ENCODE peak calls at places on chromosome 18, in four cellular contexts. One of them, this sample, is unnamed.

GRCh38 chr18:30945769-30946168 is 96.8 kb downstream of the DSC3 start:
- DNase-seq in WERI-Rb-1: no peak
- DNase-seq in fibroblast of pulmonary artery: no peak
- DNase-seq in fibroblast of villous mesenchyme: no peak
- DNase-seq in this sample: no peak

GRCh38 chr18:40524881-40525280 is 1430.2 kb upstream of the PIK3C3 start:
- DNase-seq in WERI-Rb-1: no peak
- DNase-seq in fibroblast of pulmonary artery: no peak
- DNase-seq in fibroblast of villous mesenchyme: no peak
- DNase-seq in this sample: no peak

GRCh38 chr18:71374294-71374693 is 1085.4 kb downstream of the SOCS6 start:
- DNase-seq in WERI-Rb-1: no peak
- DNase-seq in fibroblast of pulmonary artery: peak
- DNase-seq in fibroblast of villous mesenchyme: no peak
- DNase-seq in this sample: no peak

GRCh38 chr18:49029628-49030027 is 78.9 kb upstream of the SMAD7 start:
- DNase-seq in WERI-Rb-1: no peak
- DNase-seq in fibroblast of pulmonary artery: no peak
- DNase-seq in fibroblast of villous mesenchyme: no peak
- DNase-seq in this sample: no peak

GRCh38 chr18:46660955-46661749 is 4.1 kb upstream of the LOXHD1 start:
- DNase-seq in WERI-Rb-1: peak
- DNase-seq in fibroblast of pulmonary artery: peak
- DNase-seq in fibroblast of villous mesenchyme: peak
- DNase-seq in this sample: peak

GRCh38 chr18:48803951-48804855 is 146.6 kb downstream of the SMAD7 start:
- DNase-seq in WERI-Rb-1: peak
- DNase-seq in fibroblast of pulmonary artery: no peak
- DNase-seq in fibroblast of villous mesenchyme: no peak
- DNase-seq in this sample: no peak

GRCh38 chr18:61666876-61667590 is 225.8 kb downstream of the RNF152 start:
- DNase-seq in WERI-Rb-1: no peak
- DNase-seq in fibroblast of pulmonary artery: no peak
- DNase-seq in fibroblast of villous mesenchyme: no peak
- DNase-seq in this sample: no peak

GRCh38 chr18:9475643-9476580 is 599 bp downstream of the RALBP1 start:
- DNase-seq in WERI-Rb-1: no peak
- DNase-seq in fibroblast of pulmonary artery: peak
- DNase-seq in fibroblast of villous mesenchyme: peak
- DNase-seq in this sample: peak

GRCh38 chr18:23515911-23516546 is 12.7 kb downstream of the RMC1 start:
- DNase-seq in WERI-Rb-1: peak
- DNase-seq in fibroblast of pulmonary artery: peak
- DNase-seq in fibroblast of villous mesenchyme: peak
- DNase-seq in this sample: peak

GRCh38 chr18:59733411-59733810 is 36.2 kb upstream of the CCBE1 start:
- DNase-seq in WERI-Rb-1: no peak
- DNase-seq in fibroblast of pulmonary artery: no peak
- DNase-seq in fibroblast of villous mesenchyme: peak
- DNase-seq in this sample: no peak

GRCh38 chr18:39053569-39053968 is 1488.0 kb upstream of the CELF4 start:
- DNase-seq in WERI-Rb-1: no peak
- DNase-seq in fibroblast of pulmonary artery: no peak
- DNase-seq in fibroblast of villous mesenchyme: no peak
- DNase-seq in this sample: no peak

GRCh38 chr18:67496469-67496868 is 20.1 kb downstream of the DSEL start:
- DNase-seq in WERI-Rb-1: no peak
- DNase-seq in fibroblast of pulmonary artery: no peak
- DNase-seq in fibroblast of villous mesenchyme: no peak
- DNase-seq in this sample: no peak

GRCh38 chr18:47912794-47913594 is 17.5 kb downstream of the SMAD2 start:
- DNase-seq in WERI-Rb-1: peak
- DNase-seq in fibroblast of pulmonary artery: no peak
- DNase-seq in fibroblast of villous mesenchyme: peak
- DNase-seq in this sample: peak

GRCh38 chr18:11523809-11524208 is 85.6 kb upstream of the SLC35G4 start:
- DNase-seq in WERI-Rb-1: no peak
- DNase-seq in fibroblast of pulmonary artery: no peak
- DNase-seq in fibroblast of villous mesenchyme: no peak
- DNase-seq in this sample: no peak

GRCh38 chr18:3596324-3597158 is 146.6 kb downstream of the TGIF1 start:
- DNase-seq in WERI-Rb-1: peak
- DNase-seq in fibroblast of pulmonary artery: peak
- DNase-seq in fibroblast of villous mesenchyme: peak
- DNase-seq in this sample: peak

GRCh38 chr18:9661564-9661963 is 46.5 kb upstream of the RAB31 start:
- DNase-seq in WERI-Rb-1: no peak
- DNase-seq in fibroblast of pulmonary artery: no peak
- DNase-seq in fibroblast of villous mesenchyme: peak
- DNase-seq in this sample: peak

GRCh38 chr18:55089595-55089994 is 130.3 kb upstream of the CCDC68 start:
- DNase-seq in WERI-Rb-1: no peak
- DNase-seq in fibroblast of pulmonary artery: no peak
- DNase-seq in fibroblast of villous mesenchyme: no peak
- DNase-seq in this sample: no peak

GRCh38 chr18:1848716-1849115 is 722.6 kb downstream of the METTL4 start:
- DNase-seq in WERI-Rb-1: no peak
- DNase-seq in fibroblast of pulmonary artery: no peak
- DNase-seq in fibroblast of villous mesenchyme: no peak
- DNase-seq in this sample: no peak

GRCh38 chr18:8795586-8795985 is 90.2 kb downstream of the MTCL1 start:
- DNase-seq in WERI-Rb-1: no peak
- DNase-seq in fibroblast of pulmonary artery: no peak
- DNase-seq in fibroblast of villous mesenchyme: no peak
- DNase-seq in this sample: no peak

GRCh38 chr18:6961331-6961730 is 156.3 kb downstream of the LAMA1 start:
- DNase-seq in WERI-Rb-1: no peak
- DNase-seq in fibroblast of pulmonary artery: no peak
- DNase-seq in fibroblast of villous mesenchyme: no peak
- DNase-seq in this sample: no peak

GRCh38 chr18:6962571-6963451 is 154.8 kb downstream of the LAMA1 start:
- DNase-seq in WERI-Rb-1: no peak
- DNase-seq in fibroblast of pulmonary artery: no peak
- DNase-seq in fibroblast of villous mesenchyme: no peak
- DNase-seq in this sample: no peak

GRCh38 chr18:6959110-6959509 is 158.5 kb downstream of the LAMA1 start:
- DNase-seq in WERI-Rb-1: no peak
- DNase-seq in fibroblast of pulmonary artery: no peak
- DNase-seq in fibroblast of villous mesenchyme: no peak
- DNase-seq in this sample: no peak

GRCh38 chr18:6960656-6961055 is 156.9 kb downstream of the LAMA1 start:
- DNase-seq in WERI-Rb-1: no peak
- DNase-seq in fibroblast of pulmonary artery: peak
- DNase-seq in fibroblast of villous mesenchyme: peak
- DNase-seq in this sample: peak

DNA sequence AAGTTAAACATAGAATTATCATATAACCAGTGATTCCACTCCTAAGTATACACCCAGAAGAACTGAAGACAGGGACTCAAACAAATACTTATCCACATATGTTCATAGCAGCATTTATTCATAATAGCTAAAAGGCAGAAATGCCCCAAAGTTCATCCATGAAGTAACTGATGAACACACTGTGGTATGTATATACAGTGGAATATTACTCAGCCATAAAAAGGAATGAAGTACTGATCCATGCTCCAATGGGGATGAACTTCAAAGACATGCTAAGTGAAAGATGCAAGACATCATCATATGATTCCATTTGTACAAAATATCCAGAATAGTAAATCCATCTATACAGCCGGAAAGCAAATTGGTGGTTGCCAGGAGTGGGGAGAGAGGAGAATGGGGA is 157.5 kb downstream of the LAMA1 start:
- DNase-seq in WERI-Rb-1: no peak
- DNase-seq in fibroblast of pulmonary artery: no peak
- DNase-seq in fibroblast of villous mesenchyme: no peak
- DNase-seq in this sample: no peak
- TF ChIP-seq CTCF in WERI-Rb-1: no peak
- TF ChIP-seq CTCF in fibroblast of pulmonary artery: no peak
- TF ChIP-seq CTCF in fibroblast of villous mesenchyme: no peak
- TF ChIP-seq CTCF in this sample: no peak

GRCh38 chr18:22466608-22467390 is 49.1 kb upstream of the CTAGE1 start:
- DNase-seq in WERI-Rb-1: no peak
- DNase-seq in fibroblast of pulmonary artery: peak
- DNase-seq in fibroblast of villous mesenchyme: peak
- DNase-seq in this sample: peak
- H3K4me3 ChIP-seq in WERI-Rb-1: no peak
- H3K4me3 ChIP-seq in fibroblast of pulmonary artery: no peak
- H3K4me3 ChIP-seq in fibroblast of villous mesenchyme: no peak
- H3K4me3 ChIP-seq in this sample: no peak

DNA sequence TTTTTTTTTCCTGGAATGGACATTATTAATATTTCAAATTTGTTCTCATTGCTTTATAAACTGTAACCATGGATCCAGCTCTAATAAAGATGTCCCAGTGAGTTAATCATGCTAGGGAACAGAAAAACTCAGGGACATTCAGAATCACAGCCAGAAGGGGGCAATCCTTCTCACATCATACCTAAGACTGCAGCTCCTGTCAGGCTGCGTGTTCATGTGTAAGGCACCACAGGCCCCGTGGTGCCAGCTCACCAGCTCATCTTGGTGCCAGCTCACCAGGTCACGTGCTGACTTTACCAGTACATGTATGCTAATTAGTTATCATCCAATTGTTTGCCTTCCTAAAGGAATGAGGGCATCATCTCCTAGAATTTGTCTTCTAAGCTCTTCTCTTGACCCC is 84.7 kb upstream of the NEDD4L start:
- DNase-seq in WERI-Rb-1: peak
- DNase-seq in fibroblast of pulmonary artery: peak
- DNase-seq in fibroblast of villous mesenchyme: peak
- DNase-seq in this sample: peak
- TF ChIP-seq CTCF in WERI-Rb-1: peak
- TF ChIP-seq CTCF in fibroblast of pulmonary artery: peak
- TF ChIP-seq CTCF in fibroblast of villous mesenchyme: peak
- TF ChIP-seq CTCF in this sample: peak

GRCh38 chr18:5546660-5547059 is 2.9 kb upstream of the EPB41L3 start:
- DNase-seq in WERI-Rb-1: peak
- DNase-seq in fibroblast of pulmonary artery: peak
- DNase-seq in fibroblast of villous mesenchyme: peak
- DNase-seq in this sample: peak

GRCh38 chr18:5538541-5538940 is 5.3 kb downstream of the EPB41L3 start:
- DNase-seq in WERI-Rb-1: no peak
- DNase-seq in fibroblast of pulmonary artery: no peak
- DNase-seq in fibroblast of villous mesenchyme: no peak
- DNase-seq in this sample: no peak

GRCh38 chr18:5542393-5543035 is 1.3 kb downstream of the EPB41L3 start:
- DNase-seq in WERI-Rb-1: peak
- DNase-seq in fibroblast of pulmonary artery: no peak
- DNase-seq in fibroblast of villous mesenchyme: no peak
- DNase-seq in this sample: peak

GRCh38 chr18:5543036-5543671 is 643 bp downstream of the EPB41L3 start:
- DNase-seq in WERI-Rb-1: peak
- DNase-seq in fibroblast of pulmonary artery: no peak
- DNase-seq in fibroblast of villous mesenchyme: no peak
- DNase-seq in this sample: no peak

GRCh38 chr18:5543854-5544389 is at the start of gene EPB41L3:
- DNase-seq in WERI-Rb-1: peak
- DNase-seq in fibroblast of pulmonary artery: peak
- DNase-seq in fibroblast of villous mesenchyme: no peak
- DNase-seq in this sample: peak
- H3K4me3 ChIP-seq in WERI-Rb-1: peak
- H3K4me3 ChIP-seq in fibroblast of pulmonary artery: peak
- H3K4me3 ChIP-seq in fibroblast of villous mesenchyme: no peak
- H3K4me3 ChIP-seq in this sample: peak

GRCh38 chr18:21809725-21810124 is 69.1 kb downstream of the MIB1 start:
- DNase-seq in WERI-Rb-1: no peak
- DNase-seq in fibroblast of pulmonary artery: no peak
- DNase-seq in fibroblast of villous mesenchyme: no peak
- DNase-seq in this sample: no peak
- TF ChIP-seq CTCF in WERI-Rb-1: no peak
- TF ChIP-seq CTCF in fibroblast of pulmonary artery: no peak
- TF ChIP-seq CTCF in fibroblast of villous mesenchyme: no peak
- TF ChIP-seq CTCF in this sample: no peak

GRCh38 chr18:62723666-62724281 is 8.4 kb downstream of the PHLPP1 start:
- DNase-seq in WERI-Rb-1: no peak
- DNase-seq in fibroblast of pulmonary artery: no peak
- DNase-seq in fibroblast of villous mesenchyme: no peak
- DNase-seq in this sample: no peak
- H3K4me3 ChIP-seq in WERI-Rb-1: no peak
- H3K4me3 ChIP-seq in fibroblast of pulmonary artery: no peak
- H3K4me3 ChIP-seq in fibroblast of villous mesenchyme: no peak
- H3K4me3 ChIP-seq in this sample: no peak

DNA sequence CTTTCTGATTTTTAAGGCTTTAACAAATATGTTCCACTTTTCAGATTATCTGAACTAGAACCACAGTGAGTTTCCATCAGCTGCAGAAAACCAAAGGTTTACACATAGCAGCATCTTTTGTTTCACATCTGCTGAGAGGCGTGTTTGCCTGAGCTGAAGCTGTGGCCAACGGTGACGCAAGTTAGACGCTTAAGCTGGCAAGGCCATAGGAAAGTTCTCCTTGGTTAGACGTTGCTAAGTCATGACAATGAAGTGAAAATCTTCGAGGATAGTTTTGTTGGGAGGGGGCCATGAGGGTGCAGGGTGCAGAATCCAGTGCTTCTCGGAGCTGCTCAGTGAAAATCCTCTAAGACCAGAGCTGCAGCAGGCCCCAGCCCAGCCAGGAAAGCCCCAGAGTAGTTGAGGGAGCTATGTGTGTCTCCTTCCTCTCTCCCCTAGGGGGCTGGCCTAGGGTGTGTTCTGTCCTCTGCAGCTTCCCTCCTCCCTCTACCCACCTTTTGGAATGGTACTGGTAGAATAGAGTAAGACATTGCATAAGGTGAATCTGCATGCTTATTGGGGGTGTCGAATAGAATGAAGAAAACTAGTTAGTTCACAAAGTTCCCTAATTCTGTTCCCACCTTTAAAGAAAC is 105.4 kb downstream of the FHOD3 start:
- DNase-seq in WERI-Rb-1: peak
- DNase-seq in fibroblast of pulmonary artery: peak
- DNase-seq in fibroblast of villous mesenchyme: no peak
- DNase-seq in this sample: peak
- TF ChIP-seq CTCF in WERI-Rb-1: peak
- TF ChIP-seq CTCF in fibroblast of pulmonary artery: peak
- TF ChIP-seq CTCF in fibroblast of villous mesenchyme: no peak
- TF ChIP-seq CTCF in this sample: no peak

GRCh38 chr18:27042177-27042576 is 142.9 kb downstream of the CHST9 start:
- DNase-seq in WERI-Rb-1: no peak
- DNase-seq in fibroblast of pulmonary artery: no peak
- DNase-seq in fibroblast of villous mesenchyme: no peak
- DNase-seq in this sample: no peak

GRCh38 chr18:27049945-27050344 is 135.2 kb downstream of the CHST9 start:
- DNase-seq in WERI-Rb-1: no peak
- DNase-seq in fibroblast of pulmonary artery: no peak
- DNase-seq in fibroblast of villous mesenchyme: no peak
- DNase-seq in this sample: no peak

GRCh38 chr18:27040796-27041195 is 144.3 kb downstream of the CHST9 start:
- DNase-seq in WERI-Rb-1: no peak
- DNase-seq in fibroblast of pulmonary artery: no peak
- DNase-seq in fibroblast of villous mesenchyme: no peak
- DNase-seq in this sample: no peak

GRCh38 chr18:27045342-27045741 is 139.8 kb downstream of the CHST9 start:
- DNase-seq in WERI-Rb-1: no peak
- DNase-seq in fibroblast of pulmonary artery: no peak
- DNase-seq in fibroblast of villous mesenchyme: no peak
- DNase-seq in this sample: no peak
- H3K4me3 ChIP-seq in WERI-Rb-1: no peak
- H3K4me3 ChIP-seq in fibroblast of pulmonary artery: no peak
- H3K4me3 ChIP-seq in fibroblast of villous mesenchyme: no peak
- H3K4me3 ChIP-seq in this sample: no peak